ENCODE peak calls at places on chromosomes 1 and 21, in seven cellular contexts. One of them, this sample, is unnamed.

GRCh38 chr1:67733741-67734690 is 49.0 kb downstream of the GADD45A start:
- DNase-seq in pancreas: no peak
- DNase-seq in NCI-H2171 treated with DMSO at 0.1 percent for 48 hours: no peak
- DNase-seq in NCI-H2081: no peak
- DNase-seq in fibroblast of pulmonary artery: no peak
- DNase-seq in GM03348: no peak
- DNase-seq in small intestine: no peak
- DNase-seq in this sample: no peak

GRCh38 chr1:961132-961652 is 808 bp downstream of the KLHL17 start:
- DNase-seq in pancreas: no peak
- DNase-seq in NCI-H2171 treated with DMSO at 0.1 percent for 48 hours: no peak
- DNase-seq in NCI-H2081: no peak
- DNase-seq in fibroblast of pulmonary artery: no peak
- DNase-seq in GM03348: peak; percentile 62
- DNase-seq in small intestine: no peak
- DNase-seq in this sample: no peak

GRCh38 chr21:28822882-28823335 is 169.8 kb downstream of the LTN1 start:
- DNase-seq in pancreas: no peak
- DNase-seq in NCI-H2171 treated with DMSO at 0.1 percent for 48 hours: no peak
- DNase-seq in NCI-H2081: no peak
- DNase-seq in fibroblast of pulmonary artery: peak; percentile 54
- DNase-seq in GM03348: peak; percentile 34
- DNase-seq in small intestine: peak; percentile 71
- DNase-seq in this sample: no peak

GRCh38 chr1:25037174-25038074 is 107.3 kb upstream of the RUNX3 start:
- DNase-seq in pancreas: no peak
- DNase-seq in NCI-H2171 treated with DMSO at 0.1 percent for 48 hours: peak; percentile 38
- DNase-seq in NCI-H2081: no peak
- DNase-seq in fibroblast of pulmonary artery: no peak
- DNase-seq in GM03348: peak; percentile 76
- DNase-seq in small intestine: peak; percentile 57
- DNase-seq in this sample: no peak

GRCh38 chr1:170309389-170310013 is 163.7 kb downstream of the NTMT2 start:
- DNase-seq in pancreas: no peak
- DNase-seq in NCI-H2171 treated with DMSO at 0.1 percent for 48 hours: no peak
- DNase-seq in NCI-H2081: no peak
- DNase-seq in fibroblast of pulmonary artery: peak; percentile 87
- DNase-seq in GM03348: peak; percentile 84
- DNase-seq in small intestine: no peak
- DNase-seq in this sample: no peak

GRCh38 chr1:169271094-169271493 is 96.5 kb downstream of the NME7 start:
- DNase-seq in pancreas: no peak
- DNase-seq in NCI-H2171 treated with DMSO at 0.1 percent for 48 hours: no peak
- DNase-seq in NCI-H2081: no peak
- DNase-seq in fibroblast of pulmonary artery: peak; percentile 47
- DNase-seq in GM03348: peak; percentile 9
- DNase-seq in small intestine: peak; percentile 33
- DNase-seq in this sample: peak; percentile 25

GRCh38 chr1:238254935-238255334 is 364.2 kb upstream of the ZP4 start:
- DNase-seq in pancreas: no peak
- DNase-seq in NCI-H2171 treated with DMSO at 0.1 percent for 48 hours: no peak
- DNase-seq in NCI-H2081: no peak
- DNase-seq in fibroblast of pulmonary artery: no peak
- DNase-seq in GM03348: no peak
- DNase-seq in small intestine: no peak
- DNase-seq in this sample: no peak

GRCh38 chr1:106846656-106847055 is 209.8 kb upstream of the PRMT6 start:
- DNase-seq in pancreas: no peak
- DNase-seq in NCI-H2171 treated with DMSO at 0.1 percent for 48 hours: no peak
- DNase-seq in NCI-H2081: no peak
- DNase-seq in fibroblast of pulmonary artery: no peak
- DNase-seq in GM03348: no peak
- DNase-seq in small intestine: no peak
- DNase-seq in this sample: no peak

GRCh38 chr1:41411229-41411628 is 50.0 kb downstream of the FOXO6 start:
- DNase-seq in pancreas: no peak
- DNase-seq in NCI-H2171 treated with DMSO at 0.1 percent for 48 hours: peak; percentile 86
- DNase-seq in NCI-H2081: peak; percentile 50
- DNase-seq in fibroblast of pulmonary artery: no peak
- DNase-seq in GM03348: no peak
- DNase-seq in small intestine: no peak
- DNase-seq in this sample: no peak

GRCh38 chr1:240092301-240093119 is 827 bp downstream of the FMN2 start:
- DNase-seq in pancreas: no peak
- DNase-seq in NCI-H2171 treated with DMSO at 0.1 percent for 48 hours: no peak
- DNase-seq in NCI-H2081: peak; percentile 75
- DNase-seq in fibroblast of pulmonary artery: peak; percentile 44
- DNase-seq in GM03348: peak; percentile 81
- DNase-seq in small intestine: no peak
- DNase-seq in this sample: peak; percentile 38

GRCh38 chr1:54227091-54227602 is 27.2 kb downstream of the MRPL37 start:
- DNase-seq in pancreas: peak; percentile 91
- DNase-seq in NCI-H2171 treated with DMSO at 0.1 percent for 48 hours: no peak
- DNase-seq in NCI-H2081: no peak
- DNase-seq in fibroblast of pulmonary artery: peak; percentile 38
- DNase-seq in GM03348: peak; percentile 77
- DNase-seq in small intestine: peak; percentile 78
- DNase-seq in this sample: no peak

GRCh38 chr1:245245021-245245667 is 90.4 kb downstream of the KIF26B start:
- DNase-seq in pancreas: peak; percentile 56
- DNase-seq in NCI-H2171 treated with DMSO at 0.1 percent for 48 hours: no peak
- DNase-seq in NCI-H2081: peak; percentile 58
- DNase-seq in fibroblast of pulmonary artery: no peak
- DNase-seq in GM03348: no peak
- DNase-seq in small intestine: peak; percentile 72
- DNase-seq in this sample: no peak

GRCh38 chr1:244758700-244759099 is 76.8 kb upstream of the COX20 start:
- DNase-seq in pancreas: no peak
- DNase-seq in NCI-H2171 treated with DMSO at 0.1 percent for 48 hours: peak; percentile 62
- DNase-seq in NCI-H2081: peak; percentile 66
- DNase-seq in fibroblast of pulmonary artery: no peak
- DNase-seq in GM03348: no peak
- DNase-seq in small intestine: no peak
- DNase-seq in this sample: no peak

GRCh38 chr21:32702702-32703101 is 25.1 kb downstream of the SYNJ1 start:
- DNase-seq in pancreas: no peak
- DNase-seq in NCI-H2171 treated with DMSO at 0.1 percent for 48 hours: no peak
- DNase-seq in NCI-H2081: no peak
- DNase-seq in fibroblast of pulmonary artery: peak; percentile 83
- DNase-seq in GM03348: peak; percentile 10
- DNase-seq in small intestine: peak; percentile 25
- DNase-seq in this sample: peak; percentile 68

This sample was measured in foreskin melanocyte.